ENCODE peak calls at places on chromosomes 6 and 20, in five cellular contexts. I, D, A, T and E are unnamed samples.

GRCh38 chr20:22070546-22070945 is 365.1 kb downstream of the PAX1 start:
- DNase-seq in A (no peak), D (no peak), T (no peak), I (no peak), E (no peak)

GRCh38 chr20:60512436-60512835 is 554.2 kb downstream of the CDH26 start:
- DNase-seq in T (no peak), A (no peak), D (no peak), I (peak), E (no peak)

GRCh38 chr20:17281478-17281877 is 54.6 kb downstream of the PCSK2 start:
- DNase-seq in A (peak), T (no peak), I (no peak), D (no peak), E (peak)

GRCh38 chr20:45469336-45470261 is at the start of gene WFDC2:
- DNase-seq in A (no peak), D (peak), I (no peak), T (no peak), E (peak)

GRCh38 chr6:117907600-117908245 is 659 bp downstream of the SLC35F1 start:
- DNase-seq in I (peak), D (peak), A (peak), T (no peak), E (peak)

GRCh38 chr20:22578221-22579118 is 5.9 kb downstream of the FOXA2 start:
- DNase-seq in D (peak), A (no peak), I (no peak), T (no peak), E (peak)

GRCh38 chr6:158313989-158314388 is 1.7 kb downstream of the TULP4 start:
- DNase-seq in T (no peak), D (peak), A (no peak), I (no peak), E (no peak)

GRCh38 chr6:152846825-152847224 is 96.2 kb downstream of the VIP start:
- DNase-seq in A (no peak), I (no peak), T (no peak), D (no peak), E (no peak)

GRCh38 chr6:79146426-79146825 is 68.4 kb upstream of the PHIP start:
- DNase-seq in A (no peak), T (no peak), D (no peak), I (no peak), E (no peak)

GRCh38 chr20:20593447-20594170 is 118.8 kb downstream of the RALGAPA2 start:
- DNase-seq in A (peak), T (no peak), I (peak), D (no peak), E (peak)

GRCh38 chr6:149393002-149393679 is 6.9 kb upstream of the SUMO4 start:
- DNase-seq in D (no peak), I (no peak), A (no peak), T (no peak), E (no peak)

GRCh38 chr20:1273366-1273765 is 7.3 kb downstream of the SNPH start:
- DNase-seq in A (no peak), I (no peak), T (no peak), D (no peak), E (no peak)

GRCh38 chr6:14228571-14228970 is 111.0 kb downstream of the CD83 start:
- DNase-seq in A (no peak), D (no peak), I (peak), T (no peak), E (no peak)

GRCh38 chr6:168131464-168132415 is 52.7 kb upstream of the FRMD1 start:
- DNase-seq in D (no peak), I (no peak), A (no peak), T (no peak), E (peak)

GRCh38 chr6:35719830-35720733 is 16.8 kb upstream of the ARMC12 start:
- DNase-seq in I (peak), A (peak), T (no peak), D (no peak), E (peak)

GRCh38 chr20:14434379-14435136 is 97.1 kb upstream of the FLRT3 start:
- DNase-seq in D (no peak), A (no peak), I (peak), T (no peak), E (no peak)

GRCh38 chr6:13404115-13404891 is 76.0 kb upstream of the TBC1D7 start:
- DNase-seq in D (no peak), T (no peak), I (peak), A (no peak), E (no peak)

GRCh38 chr20:1462834-1463233 is 3.8 kb downstream of the NSFL1C start:
- DNase-seq in D (no peak), I (no peak), T (no peak), A (no peak), E (no peak)

GRCh38 chr6:85705220-85705619 is 62.5 kb upstream of the SYNCRIP start:
- DNase-seq in T (no peak), I (no peak), A (no peak), D (peak), E (no peak)

GRCh38 chr6:134026597-134026996 is 25.8 kb downstream of the SLC2A12 start:
- DNase-seq in I (peak), T (no peak), D (no peak), A (no peak), E (no peak)

GRCh38 chr20:54875307-54875706 is 399.9 kb downstream of the DOK5 start:
- DNase-seq in T (no peak), I (no peak), D (no peak), A (no peak), E (no peak)

GRCh38 chr6:28980797-28981390 is 24.2 kb downstream of the ZNF311 start:
- DNase-seq in D (no peak), A (peak), I (peak), T (no peak), E (peak)

GRCh38 chr20:63303095-63303666 is 10.2 kb downstream of the COL20A1 start:
- DNase-seq in T (no peak), I (no peak), D (no peak), A (no peak), E (no peak)

GRCh38 chr20:62876826-62877728 is 15.5 kb upstream of the TCFL5 start:
- DNase-seq in D (peak), A (peak), I (peak), T (no peak), E (no peak)

GRCh38 chr6:22194188-22194921 is 102.5 kb downstream of the PRL start:
- DNase-seq in D (no peak), A (no peak), T (no peak), I (no peak), E (no peak)

GRCh38 chr6:82385961-82386360 is 22.3 kb downstream of the TPBG start:
- DNase-seq in A (no peak), D (no peak), T (no peak), I (no peak), E (no peak)

GRCh38 chr6:57247603-57248002 is 25.5 kb upstream of the RAB23 start:
- DNase-seq in T (no peak), A (no peak), D (no peak), I (peak), E (no peak)

GRCh38 chr6:32608374-32608773 is 18.7 kb upstream of the HLA-DRB1 start:
- DNase-seq in D (no peak), T (no peak), I (no peak), A (no peak), E (no peak)
- TF ChIP-seq CTCF in D (no peak), T (no peak), I (no peak), A (no peak), E (no peak)

GRCh38 chr20:57223648-57224489 is 42.6 kb downstream of the BMP7 start:
- DNase-seq in A (no peak), D (peak), I (peak), T (no peak), E (no peak)
- TF ChIP-seq CTCF in A (no peak), D (no peak), I (no peak), T (no peak), E (no peak)

GRCh38 chr6:26490576-26490964 is 9.5 kb upstream of the BTN1A1 start:
- DNase-seq in D (no peak), A (no peak), I (no peak), T (no peak), E (no peak)

GRCh38 chr6:26491604-26492003 is 8.5 kb upstream of the BTN1A1 start:
- DNase-seq in D (no peak), A (no peak), I (no peak), T (no peak), E (no peak)

GRCh38 chr6:26489926-26490575 is 10.1 kb upstream of the BTN1A1 start:
- DNase-seq in A (no peak), D (no peak), T (no peak), I (no peak), E (no peak)

GRCh38 chr6:26494117-26494516 is 6.0 kb upstream of the BTN1A1 start:
- DNase-seq in T (no peak), I (no peak), A (no peak), D (no peak), E (no peak)

DNA sequence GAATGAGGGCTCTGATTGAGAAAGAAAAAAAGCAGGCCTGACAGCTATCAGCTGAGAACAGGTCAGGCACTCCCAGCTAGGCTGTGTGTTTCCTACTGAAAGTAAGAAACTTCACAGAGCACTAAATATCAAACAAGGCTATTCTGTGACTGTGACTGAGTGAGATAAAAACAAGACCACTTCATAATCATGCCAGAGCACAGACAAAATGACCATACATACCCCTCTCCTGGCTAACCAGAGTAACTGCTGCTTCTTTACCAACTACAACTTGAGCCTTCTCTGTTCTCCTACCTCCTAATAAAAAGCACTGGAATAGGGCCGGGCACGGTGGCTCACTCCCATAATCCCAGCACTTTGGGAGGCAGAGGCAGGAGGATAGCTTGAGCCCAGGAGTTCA is 6.8 kb upstream of the BTN1A1 start:
- DNase-seq in I (peak), A (no peak), T (no peak), D (no peak), E (no peak)
- TF ChIP-seq CTCF in I (peak), A (no peak), T (no peak), D (no peak), E (no peak)

GRCh38 chr6:43402819-43403218 is 24.5 kb upstream of the ABCC10 start:
- DNase-seq in I (no peak), D (no peak), A (no peak), T (no peak), E (no peak)
- TF ChIP-seq CTCF in I (peak), D (no peak), A (no peak), T (no peak), E (no peak)

DNA sequence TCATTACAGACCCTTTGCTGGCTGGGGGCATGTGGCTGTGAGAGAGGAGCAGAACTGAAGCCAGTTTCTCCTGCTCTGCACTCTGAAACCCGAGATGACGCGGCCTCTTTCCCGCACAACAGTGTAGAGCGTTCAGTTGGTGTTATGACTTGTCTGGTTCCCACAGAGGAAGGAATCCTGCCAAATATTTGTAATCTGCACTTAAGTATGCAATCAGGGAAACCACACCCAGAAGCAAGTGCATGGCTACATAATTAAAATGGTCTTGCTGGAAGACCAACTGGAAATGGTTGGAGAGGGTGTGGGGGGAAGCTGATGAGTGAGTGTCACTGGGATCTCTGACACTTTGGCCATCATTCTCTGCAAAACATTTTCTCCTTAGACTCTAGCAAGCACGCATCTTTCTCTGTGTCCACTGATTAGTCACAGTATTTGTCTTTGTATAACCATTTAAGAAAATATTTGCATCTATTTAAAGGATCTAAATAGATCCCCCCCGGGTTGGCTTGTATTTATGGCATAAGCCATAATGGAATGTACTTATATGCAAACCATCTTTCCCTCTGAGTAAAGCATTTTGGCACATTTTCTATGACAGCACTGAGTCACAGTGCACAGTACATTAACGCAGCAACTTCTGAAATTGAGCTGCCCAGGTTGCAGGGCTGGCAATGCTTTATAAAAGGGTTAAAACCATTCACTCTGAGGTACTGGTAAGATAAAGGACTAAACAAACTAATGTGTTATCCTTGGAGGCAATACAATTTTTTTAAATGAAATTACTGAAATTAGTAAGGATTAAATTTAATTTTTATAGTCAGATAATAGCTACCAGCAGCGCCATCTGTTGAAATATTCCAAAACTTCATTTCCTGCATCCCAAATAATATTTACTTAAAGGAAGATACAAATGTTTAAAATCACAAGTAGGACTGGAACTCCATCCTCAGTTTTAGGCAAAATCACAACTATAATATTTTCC is 76.7 kb downstream of the FOXC1 start:
- DNase-seq in I (peak), A (peak), D (no peak), T (peak), E (no peak)
- TF ChIP-seq CTCF in I (no peak), A (peak), D (no peak), T (no peak), E (peak)

GRCh38 chr20:61516398-61517208 is 264.5 kb downstream of the CDH4 start:
- DNase-seq in T (no peak), A (no peak), I (peak), D (no peak), E (no peak)
- TF ChIP-seq CTCF in T (no peak), A (no peak), I (no peak), D (no peak), E (no peak)